ENCODE peak calls at places on chromosomes 3 and 15, in nine cellular contexts. G is activated naive CD8-positive, alpha-beta T cell treated with anti-CD3 and anti-CD28 coated beads, Interleukin-2, amount 50 U/mL, for 16 hours; S is GM13976; D is T-helper 2 cell; J is ovary; X is NCI-H1417; U is GM19239; H is AG04450; Z is 8988T. T is an unnamed sample.

GRCh38 chr3:1439395-1439794 is 346.6 kb downstream of the CNTN6 start:
- DNase-seq in J (no peak), G (no peak), Z (no peak), U (no peak), D (no peak), X (no peak), H (no peak), S (no peak), T (no peak)

GRCh38 chr3:193948459-193948858 is 187.5 kb upstream of the HES1 start:
- DNase-seq in J (no peak), Z (no peak), X (peak), D (no peak), S (no peak), G (no peak), H (no peak), U (no peak), T (no peak)

GRCh38 chr15:76996526-76997401 is 1.8 kb downstream of the PSTPIP1 start:
- DNase-seq in G (no peak), Z (no peak), U (no peak), X (no peak), J (peak), H (no peak), D (peak), S (no peak), T (no peak)

GRCh38 chr3:168071535-168071934 is 24.2 kb downstream of the GOLIM4 start:
- DNase-seq in D (no peak), U (no peak), X (no peak), S (no peak), H (peak), Z (no peak), G (no peak), J (no peak), T (peak)

GRCh38 chr15:29677871-29678431 is 144.3 kb downstream of the TJP1 start:
- DNase-seq in U (no peak), Z (no peak), X (peak), J (no peak), H (no peak), D (no peak), S (no peak), G (no peak), T (no peak)

GRCh38 chr15:66251790-66252355 is 1.7 kb downstream of the MEGF11 start:
- DNase-seq in S (peak), Z (no peak), J (no peak), G (no peak), H (no peak), D (no peak), X (peak), U (no peak), T (no peak)

GRCh38 chr15:38275951-38276350 is 23.3 kb downstream of the SPRED1 start:
- DNase-seq in H (no peak), Z (no peak), G (no peak), D (no peak), S (no peak), U (no peak), X (no peak), J (no peak), T (no peak)

GRCh38 chr15:85750319-85750806 is 44.4 kb downstream of the KLHL25 start:
- DNase-seq in G (no peak), Z (no peak), X (no peak), H (no peak), S (peak), U (no peak), D (no peak), J (peak), T (no peak)

GRCh38 chr15:45177285-45177684 is 10.5 kb downstream of the SHF start:
- DNase-seq in D (no peak), G (no peak), X (no peak), S (no peak), J (no peak), Z (no peak), H (no peak), U (no peak), T (no peak)

GRCh38 chr3:138355071-138355470 is 6.7 kb downstream of the MRAS start:
- DNase-seq in Z (no peak), G (no peak), U (no peak), X (no peak), S (no peak), H (no peak), D (no peak), J (no peak), T (no peak)

GRCh38 chr15:74425634-74426033 is 8.1 kb downstream of the SEMA7A start:
- DNase-seq in S (no peak), H (no peak), J (no peak), X (no peak), U (no peak), D (no peak), Z (no peak), G (no peak), T (no peak)

GRCh38 chr3:171849632-171850323 is 6.6 kb downstream of the TMEM212 start:
- DNase-seq in D (no peak), J (no peak), S (no peak), G (no peak), U (no peak), H (no peak), X (no peak), Z (no peak), T (no peak)

GRCh38 chr3:189772584-189772983 is 141.4 kb downstream of the TP63 start:
- DNase-seq in J (no peak), G (no peak), S (no peak), X (no peak), D (no peak), H (no peak), Z (no peak), U (no peak), T (no peak)

GRCh38 chr15:29044506-29044905 is 158.7 kb downstream of the APBA2 start:
- DNase-seq in X (no peak), D (no peak), G (no peak), J (no peak), Z (no peak), S (no peak), U (no peak), H (no peak), T (no peak)

T was measured in AG04449.